ENCODE peak calls at places on chromosomes 16 and 17, in seven cellular contexts. O is transverse colon, Q is ovary, C is heart left ventricle, A is body of pancreas, J is esophagus muscularis mucosa, K is thyroid gland. L is an unnamed sample.

GRCh38 chr17:76597156-76598003 is 11.7 kb upstream of the ST6GALNAC2 start:
- DNase-seq in O (no peak), Q (no peak), C (no peak), A (no peak), J (no peak), K (peak; percentile 11), L (no peak)

GRCh38 chr17:48352630-48353029 is 77.4 kb downstream of the SKAP1 start:
- DNase-seq in O (no peak), Q (no peak), C (no peak), A (no peak), J (no peak), K (no peak), L (no peak)

GRCh38 chr17:8964801-8965393 is 610 bp downstream of the PIK3R5 start:
- DNase-seq in O (no peak), Q (no peak), C (peak; percentile 62), A (no peak), J (no peak), K (no peak), L (no peak)

GRCh38 chr16:58393138-58393504 is 850 bp downstream of the GINS3 start:
- DNase-seq in O (no peak), Q (no peak), C (no peak), A (no peak), J (no peak), K (no peak), L (no peak)

GRCh38 chr16:24723663-24724062 is 5.8 kb upstream of the TNRC6A start:
- DNase-seq in O (no peak), Q (no peak), C (no peak), A (no peak), J (no peak), K (no peak), L (no peak)

GRCh38 chr16:87713469-87714229 is 52.1 kb downstream of the KLHDC4 start:
- DNase-seq in O (no peak), Q (no peak), C (no peak), A (no peak), J (no peak), K (no peak), L (no peak)

GRCh38 chr16:85894266-85894665 is 4.7 kb upstream of the IRF8 start:
- DNase-seq in O (peak; percentile 51), Q (no peak), C (no peak), A (peak; percentile 72), J (no peak), K (no peak), L (no peak)

GRCh38 chr17:30187528-30187927 is 48.0 kb downstream of the SLC6A4 start:
- DNase-seq in O (no peak), Q (no peak), C (no peak), A (no peak), J (no peak), K (no peak), L (no peak)

GRCh38 chr16:54812229-54812628 is 118.4 kb upstream of the IRX5 start:
- DNase-seq in O (no peak), Q (no peak), C (no peak), A (no peak), J (no peak), K (no peak), L (no peak)

GRCh38 chr17:27996157-27997043 is 46.1 kb upstream of the NLK start:
- DNase-seq in O (no peak), Q (no peak), C (no peak), A (no peak), J (no peak), K (no peak), L (no peak)

GRCh38 chr16:5323284-5323683 is 225.7 kb upstream of the EEF2KMT start:
- DNase-seq in O (no peak), Q (no peak), C (no peak), A (no peak), J (no peak), K (no peak), L (no peak)

GRCh38 chr17:21143695-21144094 is 16.9 kb downstream of the DHRS7B start:
- DNase-seq in O (no peak), Q (no peak), C (no peak), A (no peak), J (no peak), K (no peak), L (no peak)

GRCh38 chr17:2849327-2849670 is 53.1 kb downstream of the RAP1GAP2 start:
- DNase-seq in O (no peak), Q (no peak), C (no peak), A (no peak), J (no peak), K (no peak), L (no peak)

GRCh38 chr17:31202968-31203367 is 94.1 kb downstream of the OMG start:
- DNase-seq in O (no peak), Q (no peak), C (no peak), A (no peak), J (no peak), K (peak; percentile 87), L (no peak)

GRCh38 chr16:17275076-17275732 is 195.6 kb downstream of the XYLT1 start:
- DNase-seq in O (peak; percentile 90), Q (no peak), C (no peak), A (peak; percentile 65), J (no peak), K (no peak), L (no peak)

GRCh38 chr17:17059301-17059890 is 17.1 kb downstream of the MPRIP start:
- DNase-seq in O (no peak), Q (no peak), C (peak; percentile 37), A (no peak), J (no peak), K (no peak), L (no peak)

GRCh38 chr17:75637143-75637538 is 3.9 kb downstream of the SMIM5 start:
- DNase-seq in O (peak; percentile 68), Q (no peak), C (peak; percentile 76), A (no peak), J (no peak), K (peak; percentile 91), L (no peak)

GRCh38 chr17:78137392-78138203 is 7.0 kb downstream of the TMC8 start:
- DNase-seq in O (peak; percentile 32), Q (no peak), C (no peak), A (no peak), J (no peak), K (no peak), L (no peak)

GRCh38 chr16:11609474-11610120 is 22.9 kb upstream of the LITAF start:
- DNase-seq in O (no peak), Q (no peak), C (no peak), A (no peak), J (no peak), K (peak; percentile 95), L (no peak)

GRCh38 chr16:11201498-11202259 is 54.3 kb downstream of the SOCS1 start:
- DNase-seq in O (no peak), Q (no peak), C (no peak), A (no peak), J (no peak), K (no peak), L (no peak)

GRCh38 chr17:20291853-20292252 is 175.5 kb downstream of the LGALS9B start:
- DNase-seq in O (no peak), Q (no peak), C (no peak), A (no peak), J (no peak), K (no peak), L (peak; percentile 3)

GRCh38 chr17:44360826-44361225 is 2.8 kb downstream of the FAM171A2 start:
- DNase-seq in O (no peak), Q (peak; percentile 94), C (no peak), A (no peak), J (no peak), K (peak; percentile 54), L (no peak)

GRCh38 chr16:71540-72341 is 690 bp downstream of the RHBDF1 start:
- DNase-seq in O (peak; percentile 79), Q (peak; percentile 80), C (no peak), A (peak; percentile 86), J (no peak), K (peak; percentile 89), L (no peak)

GRCh38 chr17:263271-263670 is 81.8 kb upstream of the DOC2B start:
- DNase-seq in O (no peak), Q (no peak), C (no peak), A (no peak), J (no peak), K (no peak), L (no peak)

GRCh38 chr17:73064084-73064938 is 28.2 kb downstream of the SLC39A11 start:
- DNase-seq in O (no peak), Q (no peak), C (no peak), A (peak; percentile 48), J (no peak), K (peak; percentile 80), L (no peak)

GRCh38 chr16:20073203-20074088 is at the start of gene GPR139:
- DNase-seq in O (no peak), Q (no peak), C (no peak), A (no peak), J (no peak), K (no peak), L (peak; percentile 61)
- H3K27ac ChIP-seq in O (no peak within 1 kb of the TSS), Q (no peak within 1 kb of the TSS), C (no peak within 1 kb of the TSS), A (no peak within 1 kb of the TSS), J (no peak within 1 kb of the TSS), K (no peak within 1 kb of the TSS), L (no peak within 1 kb of the TSS)

GRCh38 chr17:61847659-61848058 is 15.7 kb downstream of the BRIP1 start:
- DNase-seq in O (no peak), Q (no peak), C (no peak), A (no peak), J (no peak), K (no peak), L (no peak)
- TF ChIP-seq CTCF in O (no peak), Q (no peak), C (no peak), A (no peak), J (no peak), K (no peak), L (no peak)

GRCh38 chr16:67199808-67200198 is 872 bp downstream of the ELMO3 start:
- DNase-seq in O (peak; percentile 63), Q (no peak), C (no peak), A (peak; percentile 41), J (no peak), K (peak; percentile 23), L (no peak)
- TF ChIP-seq POLR2A in O (no peak), Q (no peak), C (no peak), A (no peak), J (no peak), K (no peak), L (no peak)

GRCh38 chr17:39925282-39926134 is 1.9 kb downstream of the ORMDL3 start:
- DNase-seq in O (no peak), Q (no peak), C (no peak), A (no peak), J (no peak), K (no peak), L (no peak)

GRCh38 chr17:39923836-39924690 is 3.3 kb downstream of the ORMDL3 start:
- DNase-seq in O (no peak), Q (no peak), C (peak; percentile 55), A (no peak), J (no peak), K (no peak), L (no peak)

GRCh38 chr17:39923230-39923629 is 4.2 kb downstream of the ORMDL3 start:
- DNase-seq in O (no peak), Q (no peak), C (no peak), A (no peak), J (no peak), K (no peak), L (no peak)

GRCh38 chr17:39926135-39926587 is 1.2 kb downstream of the ORMDL3 start:
- DNase-seq in O (no peak), Q (no peak), C (no peak), A (no peak), J (no peak), K (no peak), L (no peak)

DNA sequence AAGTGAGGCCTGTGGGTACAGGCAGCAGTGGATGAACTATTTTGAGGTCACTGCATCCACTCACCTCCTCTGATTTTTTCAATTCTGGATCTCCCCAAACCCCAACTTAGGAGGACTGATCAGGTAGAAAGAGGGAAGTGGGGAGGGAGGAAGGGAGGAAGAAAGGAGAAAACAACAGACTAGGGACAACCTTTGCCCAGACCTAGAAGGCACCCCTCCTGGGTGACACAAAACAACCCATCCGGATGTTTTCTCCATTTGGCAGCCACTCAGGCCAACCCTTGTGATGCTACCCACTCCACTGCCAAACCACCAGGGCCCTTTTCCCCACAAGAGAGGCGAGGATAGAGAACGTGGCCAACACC is 2.7 kb downstream of the ORMDL3 start:
- DNase-seq in O (no peak), Q (no peak), C (no peak), A (no peak), J (no peak), K (no peak), L (no peak)
- H3K27ac ChIP-seq in O (no peak overlapping the region), Q (no peak overlapping the region), C (no peak overlapping the region), A (no peak overlapping the region), J (no peak overlapping the region), K (no peak overlapping the region), L (no peak overlapping the region)

L was measured in vagina.